ENCODE peak calls at places on chromosomes 4 and X, in eight cellular contexts. One of them, this sample, is unnamed. For H3K36me3, the result is how much of the 10 kb centered on the place peaks cover.

GRCh38 chr4:75845992-75846391 is 56.3 kb downstream of the PPEF2 start:
- DNase-seq in MM.1S: no peak
- DNase-seq in mammary epithelial cell: no peak
- DNase-seq in HAP-1: no peak
- DNase-seq in PC-3: peak
- DNase-seq in kidney epithelial cell: no peak
- DNase-seq in pancreas: no peak
- DNase-seq in mucosa of descending colon: no peak
- DNase-seq in this sample: no peak

GRCh38 chr4:14853186-14853946 is 148.9 kb upstream of the CPEB2 start:
- DNase-seq in MM.1S: no peak
- DNase-seq in mammary epithelial cell: peak
- DNase-seq in HAP-1: peak
- DNase-seq in PC-3: peak
- DNase-seq in kidney epithelial cell: peak
- DNase-seq in pancreas: no peak
- DNase-seq in mucosa of descending colon: no peak
- DNase-seq in this sample: no peak

GRCh38 chr4:140861359-140862181 is 105.4 kb upstream of the TBC1D9 start:
- DNase-seq in MM.1S: peak
- DNase-seq in mammary epithelial cell: peak
- DNase-seq in HAP-1: peak
- DNase-seq in PC-3: peak
- DNase-seq in kidney epithelial cell: peak
- DNase-seq in pancreas: no peak
- DNase-seq in mucosa of descending colon: peak
- DNase-seq in this sample: peak

GRCh38 chr4:26985836-26986235 is 125.2 kb downstream of the STIM2 start:
- DNase-seq in MM.1S: no peak
- DNase-seq in mammary epithelial cell: no peak
- DNase-seq in HAP-1: no peak
- DNase-seq in PC-3: no peak
- DNase-seq in kidney epithelial cell: no peak
- DNase-seq in pancreas: no peak
- DNase-seq in mucosa of descending colon: no peak
- DNase-seq in this sample: no peak

GRCh38 chrX:56764153-56764974 is 35.3 kb downstream of the NBDY start:
- DNase-seq in MM.1S: peak
- DNase-seq in mammary epithelial cell: peak
- DNase-seq in HAP-1: peak
- DNase-seq in PC-3: peak
- DNase-seq in kidney epithelial cell: no peak
- DNase-seq in pancreas: peak
- DNase-seq in mucosa of descending colon: peak
- DNase-seq in this sample: peak

GRCh38 chrX:125953769-125954168 is 212.3 kb downstream of the DCAF12L2 start:
- DNase-seq in MM.1S: no peak
- DNase-seq in mammary epithelial cell: no peak
- DNase-seq in HAP-1: peak
- DNase-seq in PC-3: no peak
- DNase-seq in kidney epithelial cell: no peak
- DNase-seq in pancreas: no peak
- DNase-seq in mucosa of descending colon: no peak
- DNase-seq in this sample: no peak

GRCh38 chr4:20298986-20299385 is 47.3 kb downstream of the SLIT2 start:
- DNase-seq in MM.1S: no peak
- DNase-seq in mammary epithelial cell: no peak
- DNase-seq in HAP-1: no peak
- DNase-seq in PC-3: no peak
- DNase-seq in kidney epithelial cell: no peak
- DNase-seq in pancreas: no peak
- DNase-seq in mucosa of descending colon: no peak
- DNase-seq in this sample: no peak

GRCh38 chr4:144754562-144755410 is 108.8 kb downstream of the HHIP start:
- DNase-seq in MM.1S: peak
- DNase-seq in mammary epithelial cell: peak
- DNase-seq in HAP-1: peak
- DNase-seq in PC-3: peak
- DNase-seq in kidney epithelial cell: no peak
- DNase-seq in pancreas: no peak
- DNase-seq in mucosa of descending colon: peak
- DNase-seq in this sample: no peak

GRCh38 chr4:41598580-41598979 is 60.6 kb downstream of the LIMCH1 start:
- DNase-seq in MM.1S: no peak
- DNase-seq in mammary epithelial cell: no peak
- DNase-seq in HAP-1: no peak
- DNase-seq in PC-3: no peak
- DNase-seq in kidney epithelial cell: no peak
- DNase-seq in pancreas: no peak
- DNase-seq in mucosa of descending colon: no peak
- DNase-seq in this sample: no peak

GRCh38 chrX:81201692-81202412 is at the start of the genes HMGN5 and SH3BGRL:
- DNase-seq in MM.1S: peak
- DNase-seq in mammary epithelial cell: peak
- DNase-seq in HAP-1: peak
- DNase-seq in PC-3: peak
- DNase-seq in kidney epithelial cell: peak
- DNase-seq in pancreas: peak
- DNase-seq in mucosa of descending colon: peak
- DNase-seq in this sample: peak

GRCh38 chr4:95215991-95216605 is 332.7 kb downstream of the UNC5C start:
- DNase-seq in MM.1S: no peak
- DNase-seq in mammary epithelial cell: no peak
- DNase-seq in HAP-1: peak
- DNase-seq in PC-3: no peak
- DNase-seq in kidney epithelial cell: no peak
- DNase-seq in pancreas: no peak
- DNase-seq in mucosa of descending colon: no peak
- DNase-seq in this sample: no peak

GRCh38 chrX:154890990-154891639 is 5.0 kb downstream of the F8A1 start:
- DNase-seq in MM.1S: no peak
- DNase-seq in mammary epithelial cell: no peak
- DNase-seq in HAP-1: peak
- DNase-seq in PC-3: no peak
- DNase-seq in kidney epithelial cell: no peak
- DNase-seq in pancreas: no peak
- DNase-seq in mucosa of descending colon: no peak
- DNase-seq in this sample: no peak

GRCh38 chr4:109985993-109986640 is 73.4 kb downstream of the EGF start:
- DNase-seq in MM.1S: no peak
- DNase-seq in mammary epithelial cell: no peak
- DNase-seq in HAP-1: no peak
- DNase-seq in PC-3: no peak
- DNase-seq in kidney epithelial cell: no peak
- DNase-seq in pancreas: no peak
- DNase-seq in mucosa of descending colon: no peak
- DNase-seq in this sample: no peak

GRCh38 chr4:845233-845835 is 19.4 kb upstream of the CPLX1 start:
- DNase-seq in MM.1S: no peak
- DNase-seq in mammary epithelial cell: no peak
- DNase-seq in HAP-1: no peak
- DNase-seq in PC-3: no peak
- DNase-seq in kidney epithelial cell: no peak
- DNase-seq in pancreas: peak
- DNase-seq in mucosa of descending colon: no peak
- DNase-seq in this sample: no peak

GRCh38 chr4:3644849-3645627 is 112.8 kb upstream of the LRPAP1 start:
- DNase-seq in MM.1S: no peak
- DNase-seq in mammary epithelial cell: no peak
- DNase-seq in HAP-1: no peak
- DNase-seq in PC-3: peak
- DNase-seq in kidney epithelial cell: no peak
- DNase-seq in pancreas: no peak
- DNase-seq in mucosa of descending colon: no peak
- DNase-seq in this sample: no peak

GRCh38 chr4:7206385-7206784 is 14.0 kb downstream of the SORCS2 start:
- DNase-seq in MM.1S: no peak
- DNase-seq in mammary epithelial cell: no peak
- DNase-seq in HAP-1: no peak
- DNase-seq in PC-3: peak
- DNase-seq in kidney epithelial cell: peak
- DNase-seq in pancreas: no peak
- DNase-seq in mucosa of descending colon: no peak
- DNase-seq in this sample: no peak

GRCh38 chr4:8599657-8600056 is 7.1 kb downstream of the CPZ start:
- DNase-seq in MM.1S: no peak
- DNase-seq in mammary epithelial cell: no peak
- DNase-seq in HAP-1: no peak
- DNase-seq in PC-3: no peak
- DNase-seq in kidney epithelial cell: peak
- DNase-seq in pancreas: peak
- DNase-seq in mucosa of descending colon: no peak
- DNase-seq in this sample: no peak

GRCh38 chr4:8601556-8601955 is 9.0 kb downstream of the CPZ start:
- DNase-seq in MM.1S: no peak
- DNase-seq in mammary epithelial cell: no peak
- DNase-seq in HAP-1: no peak
- DNase-seq in PC-3: no peak
- DNase-seq in kidney epithelial cell: no peak
- DNase-seq in pancreas: no peak
- DNase-seq in mucosa of descending colon: no peak
- DNase-seq in this sample: no peak

GRCh38 chr4:8600266-8600665 is 7.7 kb downstream of the CPZ start:
- DNase-seq in MM.1S: no peak
- DNase-seq in mammary epithelial cell: no peak
- DNase-seq in HAP-1: no peak
- DNase-seq in PC-3: no peak
- DNase-seq in kidney epithelial cell: no peak
- DNase-seq in pancreas: peak
- DNase-seq in mucosa of descending colon: no peak
- DNase-seq in this sample: no peak

GRCh38 chr4:8600686-8601085 is 8.1 kb downstream of the CPZ start:
- DNase-seq in MM.1S: no peak
- DNase-seq in mammary epithelial cell: no peak
- DNase-seq in HAP-1: no peak
- DNase-seq in PC-3: no peak
- DNase-seq in kidney epithelial cell: no peak
- DNase-seq in pancreas: no peak
- DNase-seq in mucosa of descending colon: no peak
- DNase-seq in this sample: no peak

GRCh38 chr4:8601086-8601485 is 8.5 kb downstream of the CPZ start:
- DNase-seq in MM.1S: no peak
- DNase-seq in mammary epithelial cell: no peak
- DNase-seq in HAP-1: no peak
- DNase-seq in PC-3: no peak
- DNase-seq in kidney epithelial cell: no peak
- DNase-seq in pancreas: peak
- DNase-seq in mucosa of descending colon: no peak
- DNase-seq in this sample: no peak
- H3K36me3 ChIP-seq in MM.1S: under half
- H3K36me3 ChIP-seq in mammary epithelial cell: under half
- H3K36me3 ChIP-seq in HAP-1: under half
- H3K36me3 ChIP-seq in PC-3: under half
- H3K36me3 ChIP-seq in kidney epithelial cell: under half
- H3K36me3 ChIP-seq in pancreas: under half
- H3K36me3 ChIP-seq in mucosa of descending colon: under half
- H3K36me3 ChIP-seq in this sample: under half

DNA sequence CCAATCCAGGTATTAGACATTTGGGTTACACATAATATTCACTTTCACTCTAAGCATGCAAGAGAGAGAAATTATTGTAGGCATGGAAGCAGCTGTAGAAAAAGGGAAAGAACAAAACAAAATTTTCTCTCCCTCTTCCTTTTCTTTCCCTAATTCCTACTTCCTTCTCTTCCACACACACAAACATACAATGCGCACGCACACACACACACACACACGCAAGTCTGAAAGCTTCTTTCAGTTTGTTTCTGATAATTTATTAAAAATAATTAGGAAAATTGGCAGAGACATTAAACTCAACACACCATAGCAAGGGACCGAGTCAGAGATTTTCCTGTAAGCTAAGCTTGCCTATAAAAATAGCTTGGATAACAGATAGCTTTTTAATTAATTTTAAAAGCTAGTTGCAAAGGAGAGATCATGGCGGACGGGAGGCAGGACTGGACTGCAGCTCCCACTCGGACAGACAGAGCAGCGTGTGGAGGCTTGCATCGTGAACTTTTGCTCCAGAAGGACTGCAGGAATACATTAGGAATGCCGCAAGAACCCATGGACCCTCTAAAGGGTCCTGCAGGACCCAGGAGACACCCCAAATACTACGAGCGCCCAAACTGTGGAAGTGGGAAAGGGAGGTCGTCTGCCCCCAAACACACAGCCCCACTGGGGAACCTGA is 92.6 kb upstream of the MAPK10 start:
- DNase-seq in MM.1S: no peak
- DNase-seq in mammary epithelial cell: no peak
- DNase-seq in HAP-1: no peak
- DNase-seq in PC-3: no peak
- DNase-seq in kidney epithelial cell: no peak
- DNase-seq in pancreas: no peak
- DNase-seq in mucosa of descending colon: no peak
- DNase-seq in this sample: no peak
- H3K4me3 ChIP-seq in MM.1S: no peak
- H3K4me3 ChIP-seq in mammary epithelial cell: no peak
- H3K4me3 ChIP-seq in HAP-1: no peak
- H3K4me3 ChIP-seq in PC-3: no peak
- H3K4me3 ChIP-seq in kidney epithelial cell: no peak
- H3K4me3 ChIP-seq in pancreas: no peak
- H3K4me3 ChIP-seq in mucosa of descending colon: no peak
- H3K4me3 ChIP-seq in this sample: no peak

GRCh38 chr4:8461616-8462015 is 21.0 kb downstream of the TRMT44 start:
- DNase-seq in MM.1S: no peak
- DNase-seq in mammary epithelial cell: no peak
- DNase-seq in HAP-1: no peak
- DNase-seq in PC-3: no peak
- DNase-seq in kidney epithelial cell: no peak
- DNase-seq in pancreas: no peak
- DNase-seq in mucosa of descending colon: no peak
- DNase-seq in this sample: no peak

GRCh38 chr4:8459867-8460453 is 19.4 kb downstream of the TRMT44 start:
- DNase-seq in MM.1S: no peak
- DNase-seq in mammary epithelial cell: no peak
- DNase-seq in HAP-1: no peak
- DNase-seq in PC-3: peak
- DNase-seq in kidney epithelial cell: no peak
- DNase-seq in pancreas: no peak
- DNase-seq in mucosa of descending colon: peak
- DNase-seq in this sample: peak

GRCh38 chr4:8461086-8461485 is 20.5 kb downstream of the TRMT44 start:
- DNase-seq in MM.1S: no peak
- DNase-seq in mammary epithelial cell: no peak
- DNase-seq in HAP-1: no peak
- DNase-seq in PC-3: no peak
- DNase-seq in kidney epithelial cell: no peak
- DNase-seq in pancreas: no peak
- DNase-seq in mucosa of descending colon: no peak
- DNase-seq in this sample: peak

GRCh38 chr4:8453957-8454356 is 13.4 kb downstream of the TRMT44 start:
- DNase-seq in MM.1S: no peak
- DNase-seq in mammary epithelial cell: no peak
- DNase-seq in HAP-1: no peak
- DNase-seq in PC-3: no peak
- DNase-seq in kidney epithelial cell: no peak
- DNase-seq in pancreas: no peak
- DNase-seq in mucosa of descending colon: no peak
- DNase-seq in this sample: no peak

GRCh38 chr4:8457646-8458045 is 17.1 kb downstream of the TRMT44 start:
- DNase-seq in MM.1S: no peak
- DNase-seq in mammary epithelial cell: no peak
- DNase-seq in HAP-1: no peak
- DNase-seq in PC-3: no peak
- DNase-seq in kidney epithelial cell: no peak
- DNase-seq in pancreas: no peak
- DNase-seq in mucosa of descending colon: no peak
- DNase-seq in this sample: no peak
- H3K36me3 ChIP-seq in MM.1S: under half
- H3K36me3 ChIP-seq in mammary epithelial cell: under half
- H3K36me3 ChIP-seq in HAP-1: under half
- H3K36me3 ChIP-seq in PC-3: under half
- H3K36me3 ChIP-seq in kidney epithelial cell: under half
- H3K36me3 ChIP-seq in pancreas: under half
- H3K36me3 ChIP-seq in mucosa of descending colon: under half
- H3K36me3 ChIP-seq in this sample: under half

GRCh38 chr4:64545593-64545992 is 136.3 kb upstream of the TECRL start:
- DNase-seq in MM.1S: no peak
- DNase-seq in mammary epithelial cell: no peak
- DNase-seq in HAP-1: no peak
- DNase-seq in PC-3: no peak
- DNase-seq in kidney epithelial cell: no peak
- DNase-seq in pancreas: no peak
- DNase-seq in mucosa of descending colon: no peak
- DNase-seq in this sample: no peak
- H3K4me3 ChIP-seq in MM.1S: no peak
- H3K4me3 ChIP-seq in mammary epithelial cell: no peak
- H3K4me3 ChIP-seq in HAP-1: no peak
- H3K4me3 ChIP-seq in PC-3: no peak
- H3K4me3 ChIP-seq in kidney epithelial cell: no peak
- H3K4me3 ChIP-seq in pancreas: no peak
- H3K4me3 ChIP-seq in mucosa of descending colon: no peak
- H3K4me3 ChIP-seq in this sample: no peak

This sample was measured in Caco-2.